ENCODE peak calls at places on chromosomes 4 and X, in ten cellular contexts. I, V, B, E, P, F, J, S, Y and G are unnamed samples.

GRCh38 chr4:186486172-186486571 is 69.2 kb downstream of the MTNR1A start:
- DNase-seq in I (no peak), V (peak; percentile 4), B (no peak), E (no peak), P (no peak), F (no peak), J (no peak), S (peak; percentile 11), Y (no peak), G (no peak)

GRCh38 chr4:7781993-7782392 is 157.7 kb downstream of the AFAP1 start:
- DNase-seq in I (no peak), V (no peak), B (no peak), E (no peak), P (no peak), F (peak; percentile 23), J (no peak), S (no peak), Y (no peak), G (no peak)

GRCh38 chrX:131734621-131735020 is 190.7 kb downstream of the OR13H1 start:
- DNase-seq in I (peak; percentile 56), V (no peak), B (peak; percentile 85), E (no peak), P (no peak), F (no peak), J (no peak), S (peak; percentile 95), Y (no peak), G (peak; percentile 87)

GRCh38 chrX:100995469-100995868 is 26.0 kb downstream of the ARL13A start:
- DNase-seq in I (no peak), V (no peak), B (no peak), E (no peak), P (no peak), F (no peak), J (no peak), S (no peak), Y (no peak), G (no peak)

GRCh38 chr4:176193898-176194297 is 1.5 kb downstream of the SPATA4 start:
- DNase-seq in I (no peak), V (no peak), B (no peak), E (no peak), P (no peak), F (no peak), J (no peak), S (no peak), Y (no peak), G (no peak)

GRCh38 chr4:129355031-129355430 is 259.1 kb downstream of the C4orf33 start:
- DNase-seq in I (no peak), V (no peak), B (no peak), E (no peak), P (no peak), F (no peak), J (no peak), S (no peak), Y (no peak), G (no peak)

GRCh38 chrX:119885554-119886428 is 9.9 kb upstream of the AKAP14 start:
- DNase-seq in I (no peak), V (no peak), B (no peak), E (peak; percentile 21), P (no peak), F (no peak), J (peak; percentile 13), S (no peak), Y (no peak), G (no peak)

GRCh38 chrX:140661657-140662056 is 47.9 kb upstream of the LINC00632 start:
- DNase-seq in I (no peak), V (no peak), B (no peak), E (peak; percentile 6), P (no peak), F (no peak), J (no peak), S (no peak), Y (no peak), G (no peak)

GRCh38 chrX:10015711-10016515 is 48.8 kb downstream of the CLDN34 start:
- DNase-seq in I (peak; percentile 46), V (peak; percentile 67), B (no peak), E (peak; percentile 56), P (peak; percentile 76), F (peak; percentile 84), J (peak; percentile 53), S (peak; percentile 43), Y (no peak), G (no peak)

GRCh38 chr4:53537606-53538005 is 53.7 kb downstream of the LNX1 start:
- DNase-seq in I (no peak), V (no peak), B (no peak), E (no peak), P (no peak), F (no peak), J (no peak), S (no peak), Y (no peak), G (no peak)

GRCh38 chr4:8285143-8285975 is 15.8 kb downstream of the HTRA3 start:
- DNase-seq in I (no peak), V (no peak), B (no peak), E (no peak), P (no peak), F (peak; percentile 58), J (no peak), S (no peak), Y (no peak), G (no peak)

GRCh38 chr4:114378306-114378903 is 220.2 kb upstream of the UGT8 start:
- DNase-seq in I (no peak), V (no peak), B (no peak), E (peak; percentile 24), P (no peak), F (no peak), J (no peak), S (no peak), Y (no peak), G (no peak)

GRCh38 chr4:16026155-16026761 is 57.6 kb downstream of the PROM1 start:
- DNase-seq in I (no peak), V (peak; percentile 74), B (no peak), E (peak; percentile 69), P (no peak), F (no peak), J (peak; percentile 80), S (peak; percentile 13), Y (no peak), G (no peak)

GRCh38 chr4:3388461-3389185 is 53.1 kb upstream of the HGFAC start:
- DNase-seq in I (no peak), V (peak; percentile 78), B (no peak), E (no peak), P (peak; percentile 59), F (no peak), J (no peak), S (no peak), Y (no peak), G (no peak)
- H3K4me1 ChIP-seq in I (peaks cover 4% of the 10 kb centered on the region), V (peaks cover 57% of the 10 kb centered on the region), B (peaks cover 22% of the 10 kb centered on the region), E (peaks cover 9% of the 10 kb centered on the region), P (peaks cover 7% of the 10 kb centered on the region), F (peaks cover 25% of the 10 kb centered on the region), J (peaks cover 29% of the 10 kb centered on the region), S (peaks cover 23% of the 10 kb centered on the region), Y (peaks cover 22% of the 10 kb centered on the region), G (peaks cover 52% of the 10 kb centered on the region)

DNA sequence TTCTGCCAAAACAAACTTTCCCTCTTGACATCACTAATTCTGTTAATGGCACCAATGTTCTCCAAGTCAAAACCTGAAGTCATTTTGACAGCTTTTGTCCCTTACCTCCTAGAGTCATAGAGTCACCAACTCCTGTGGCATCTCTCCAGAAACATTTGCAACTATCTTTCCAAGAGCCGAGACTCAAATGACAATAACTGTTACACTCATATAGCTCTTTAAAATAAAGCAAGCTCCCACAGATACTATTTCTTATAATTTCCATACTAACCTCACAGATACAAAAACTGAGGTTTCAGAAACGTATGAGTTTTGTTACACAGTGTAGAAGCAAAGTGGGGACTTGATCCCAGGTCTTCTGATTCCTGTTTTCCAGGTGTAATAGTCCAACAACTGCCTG is 18.3 kb downstream of the GPRIN3 start:
- DNase-seq in I (no peak), V (no peak), B (no peak), E (no peak), P (no peak), F (no peak), J (no peak), S (no peak), Y (no peak), G (no peak)
- H3K4me1 ChIP-seq in I (no peaks in the 10 kb centered on the region), V (no peaks in the 10 kb centered on the region), B (peaks cover 2% of the 10 kb centered on the region), E (peaks cover 4% of the 10 kb centered on the region), P (no peaks in the 10 kb centered on the region), F (peaks cover 22% of the 10 kb centered on the region), J (peaks cover 43% of the 10 kb centered on the region), S (peaks cover 28% of the 10 kb centered on the region), Y (no peaks in the 10 kb centered on the region), G (no peaks in the 10 kb centered on the region)

GRCh38 chrX:153702350-153703035 is 14.8 kb downstream of the SLC6A8 start:
- DNase-seq in I (no peak), V (no peak), B (no peak), E (no peak), P (no peak), F (peak; percentile 51), J (no peak), S (no peak), Y (no peak), G (no peak)

GRCh38 chrX:153701706-153702105 is 14.0 kb downstream of the SLC6A8 start:
- DNase-seq in I (no peak), V (no peak), B (no peak), E (no peak), P (no peak), F (peak; percentile 66), J (no peak), S (no peak), Y (no peak), G (no peak)

GRCh38 chrX:153703036-153703370 is 15.3 kb downstream of the SLC6A8 start:
- DNase-seq in I (peak; percentile 87), V (no peak), B (no peak), E (no peak), P (no peak), F (peak; percentile 86), J (no peak), S (peak; percentile 81), Y (peak; percentile 73), G (peak; percentile 86)

GRCh38 chrX:153706799-153707198 is 17.4 kb downstream of the BCAP31 start:
- DNase-seq in I (no peak), V (no peak), B (no peak), E (no peak), P (no peak), F (peak; percentile 33), J (no peak), S (no peak), Y (no peak), G (no peak)

GRCh38 chrX:153704021-153704526 is 16.3 kb downstream of the SLC6A8 start:
- DNase-seq in I (no peak), V (no peak), B (no peak), E (no peak), P (no peak), F (peak; percentile 78), J (no peak), S (no peak), Y (no peak), G (no peak)
- H3K4me1 ChIP-seq in I (peaks cover 4% of the 10 kb centered on the region), V (peaks cover 8% of the 10 kb centered on the region), B (no peaks in the 10 kb centered on the region), E (no peaks in the 10 kb centered on the region), P (no peaks in the 10 kb centered on the region), F (peaks cover 11% of the 10 kb centered on the region), J (no peaks in the 10 kb centered on the region), S (peaks cover 13% of the 10 kb centered on the region), Y (peaks cover 73% of the 10 kb centered on the region), G (peaks cover 6% of the 10 kb centered on the region)

DNA sequence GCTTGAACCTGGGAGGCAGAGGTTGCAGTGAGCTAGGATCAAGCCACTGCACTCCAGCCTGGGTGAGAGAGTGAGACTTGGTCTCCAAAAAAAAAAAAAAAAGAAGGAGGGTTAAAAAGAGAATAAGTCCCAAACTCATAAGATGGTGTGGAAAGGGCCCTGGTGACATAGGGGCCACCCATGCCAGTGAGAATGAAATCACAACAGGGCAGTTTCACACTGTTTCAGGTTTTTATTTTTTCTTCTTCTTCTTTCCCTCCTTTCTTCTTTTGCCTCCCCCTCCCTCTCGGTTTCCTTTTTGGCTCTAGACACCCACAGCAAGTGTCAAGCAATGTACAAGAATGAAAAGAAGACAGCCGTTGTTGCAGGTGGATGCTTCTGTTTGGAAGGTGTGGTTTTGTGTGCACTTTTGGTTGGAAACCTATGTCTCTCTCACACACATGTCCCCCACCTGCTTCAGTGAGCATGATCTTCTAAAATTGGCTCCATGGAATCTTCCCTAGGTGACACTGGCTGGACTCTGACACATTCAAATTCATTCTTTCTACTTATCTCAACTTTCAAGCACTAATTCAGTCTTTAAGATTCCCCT is 14.4 kb upstream of the TLR8 start:
- DNase-seq in I (no peak), V (no peak), B (no peak), E (no peak), P (no peak), F (no peak), J (peak; percentile 72), S (no peak), Y (no peak), G (no peak)
- H3K4me1 ChIP-seq in I (no peaks in the 10 kb centered on the region), V (no peaks in the 10 kb centered on the region), B (no peaks in the 10 kb centered on the region), E (no peaks in the 10 kb centered on the region), P (no peaks in the 10 kb centered on the region), F (no peaks in the 10 kb centered on the region), J (peaks cover 72% of the 10 kb centered on the region), S (no peaks in the 10 kb centered on the region), Y (no peaks in the 10 kb centered on the region), G (no peaks in the 10 kb centered on the region)